ENCODE peak calls at places on chromosomes 12 and 14, in ten cellular contexts. Z is right cardiac atrium; G is H9; X is cardiac muscle cell; E is tibial artery; D is activated naive CD4-positive, alpha-beta T cell treated with anti-CD3 and anti-CD28 coated beads, Interleukin-2, amount 10 ng/mL, durations not matched to agents 7 days and 5 days; H is stimulated activated CD4-positive, alpha-beta T cell treated with anti-CD3 and anti-CD28 coated beads, Interleukin-2, amount 100 ng/mL, for 48 hours; C is COR-L47; I is dorsolateral prefrontal cortex; P is kidney glomerular epithelial cell. B is an unnamed sample.
A peak's percentile ranks its signal among the peaks of the same experiment; 100 is the strongest.

GRCh38 chr14:28867571-28867970 is 101.0 kb downstream of the FOXG1 start:
- DNase-seq in Z (no peak), G (no peak), X (no peak), E (no peak), D (no peak), H (no peak), C (no peak), I (no peak), P (no peak), B (no peak)

GRCh38 chr12:65449400-65449799 is 170.9 kb downstream of the MSRB3 start:
- DNase-seq in Z (no peak), G (no peak), X (no peak), E (no peak), D (no peak), H (no peak), C (no peak), I (no peak), P (no peak), B (no peak)

GRCh38 chr14:105480807-105481801 is 5.6 kb upstream of the CRIP1 start:
- DNase-seq in Z (peak; percentile 96), G (peak; percentile 94), X (peak; percentile 93), E (peak; percentile 97), D (peak; percentile 89), H (peak; percentile 96), C (peak; percentile 95), I (peak; percentile 88), P (peak; percentile 90), B (peak; percentile 70)

GRCh38 chr14:81765654-81766275 is 232.1 kb upstream of the SEL1L start:
- DNase-seq in Z (no peak), G (no peak), X (no peak), E (no peak), D (no peak), H (no peak), C (no peak), I (no peak), P (no peak), B (no peak)

GRCh38 chr12:86137936-86138335 is 118.3 kb downstream of the MGAT4C start:
- DNase-seq in Z (no peak), G (no peak), X (no peak), E (no peak), D (no peak), H (no peak), C (no peak), I (no peak), P (peak; percentile 92), B (no peak)

GRCh38 chr14:22996823-22997301 is 13.1 kb downstream of the C14orf93 start:
- DNase-seq in Z (no peak), G (no peak), X (no peak), E (no peak), D (no peak), H (no peak), C (no peak), I (no peak), P (peak; percentile 39), B (no peak)

GRCh38 chr12:94186461-94187237 is 38.3 kb downstream of the PLXNC1 start:
- DNase-seq in Z (peak; percentile 83), G (peak; percentile 93), X (peak; percentile 79), E (peak; percentile 78), D (no peak), H (no peak), C (peak; percentile 79), I (peak; percentile 89), P (no peak), B (peak; percentile 89)

GRCh38 chr12:66010787-66011547 is 119.6 kb downstream of the LLPH start:
- DNase-seq in Z (no peak), G (no peak), X (no peak), E (no peak), D (no peak), H (no peak), C (no peak), I (no peak), P (no peak), B (no peak)

GRCh38 chr12:59401862-59402261 is 194.0 kb upstream of the SLC16A7 start:
- DNase-seq in Z (no peak), G (no peak), X (no peak), E (no peak), D (no peak), H (no peak), C (no peak), I (no peak), P (no peak), B (no peak)

GRCh38 chr12:91127751-91128150 is 16.5 kb upstream of the LUM start:
- DNase-seq in Z (no peak), G (no peak), X (no peak), E (no peak), D (no peak), H (no peak), C (no peak), I (no peak), P (peak; percentile 76), B (no peak)

GRCh38 chr12:54959291-54960018 is 25.1 kb downstream of the TESPA1 start:
- DNase-seq in Z (no peak), G (no peak), X (no peak), E (no peak), D (no peak), H (no peak), C (no peak), I (no peak), P (no peak), B (no peak)

GRCh38 chr12:58249610-58250009 is 308.2 kb downstream of the ATP23 start:
- DNase-seq in Z (peak; percentile 12), G (no peak), X (peak; percentile 15), E (no peak), D (no peak), H (no peak), C (no peak), I (no peak), P (no peak), B (no peak)

GRCh38 chr12:19800884-19801283 is 361.6 kb downstream of the AEBP2 start:
- DNase-seq in Z (no peak), G (no peak), X (no peak), E (no peak), D (no peak), H (no peak), C (no peak), I (no peak), P (no peak), B (no peak)

GRCh38 chr12:106245767-106246166 is 2.1 kb downstream of the CKAP4 start:
- DNase-seq in Z (no peak), G (peak; percentile 26), X (no peak), E (peak; percentile 86), D (no peak), H (no peak), C (no peak), I (no peak), P (peak; percentile 32), B (no peak)

GRCh38 chr12:20415013-20415412 is 46.7 kb downstream of the PDE3A start:
- DNase-seq in Z (peak; percentile 60), G (no peak), X (no peak), E (no peak), D (no peak), H (no peak), C (no peak), I (no peak), P (no peak), B (no peak)

GRCh38 chr12:11967356-11968040 is 103.2 kb upstream of the BCL2L14 start:
- DNase-seq in Z (no peak), G (no peak), X (no peak), E (no peak), D (no peak), H (no peak), C (no peak), I (peak; percentile 44), P (no peak), B (no peak)

GRCh38 chr12:55745361-55746146 is 2.6 kb downstream of the GDF11 start:
- DNase-seq in Z (peak; percentile 83), G (peak; percentile 90), X (peak; percentile 94), E (no peak), D (no peak), H (no peak), C (no peak), I (no peak), P (no peak), B (peak; percentile 93)

GRCh38 chr14:80850197-80850814 is 91.2 kb downstream of the CEP128 start:
- DNase-seq in Z (no peak), G (no peak), X (peak; percentile 33), E (no peak), D (no peak), H (no peak), C (no peak), I (no peak), P (peak; percentile 37), B (peak; percentile 8)

GRCh38 chr12:111597731-111598636 is 1.1 kb downstream of the ATXN2 start:
- DNase-seq in Z (peak; percentile 83), G (peak; percentile 55), X (peak; percentile 57), E (peak; percentile 77), D (peak; percentile 50), H (peak; percentile 16), C (peak; percentile 33), I (peak; percentile 52), P (no peak), B (peak; percentile 43)